ENCODE peak calls at places on chromosomes 16 and 17, in eight cellular contexts. One of them, this sample, is unnamed.

GRCh38 chr16:28549301-28549899 is 4.3 kb upstream of the SGF29 start:
- DNase-seq in H54: no peak
- DNase-seq in Peyer's patch: no peak
- DNase-seq in IMR-90: peak
- DNase-seq in HCT116: peak
- DNase-seq in testis: no peak
- DNase-seq in NB4: peak
- DNase-seq in A549: peak
- DNase-seq in this sample: no peak

GRCh38 chr16:11604783-11605563 is 18.3 kb upstream of the LITAF start:
- DNase-seq in Peyer's patch: peak
- DNase-seq in HCT116: no peak
- DNase-seq in IMR-90: peak
- DNase-seq in A549: no peak
- DNase-seq in H54: no peak
- DNase-seq in NB4: no peak
- DNase-seq in testis: peak
- DNase-seq in this sample: peak

GRCh38 chr17:19759934-19760530 is 11.9 kb upstream of the ALDH3A1 start:
- DNase-seq in H54: no peak
- DNase-seq in Peyer's patch: no peak
- DNase-seq in HCT116: no peak
- DNase-seq in IMR-90: no peak
- DNase-seq in A549: no peak
- DNase-seq in NB4: no peak
- DNase-seq in testis: no peak
- DNase-seq in this sample: no peak

GRCh38 chr17:44198721-44199552 is 747 bp downstream of the ATXN7L3 start:
- DNase-seq in H54: no peak
- DNase-seq in HCT116: no peak
- DNase-seq in A549: peak
- DNase-seq in IMR-90: peak
- DNase-seq in testis: peak
- DNase-seq in NB4: peak
- DNase-seq in Peyer's patch: peak
- DNase-seq in this sample: peak

GRCh38 chr16:69434066-69434465 is 9.6 kb downstream of the CYB5B start:
- DNase-seq in IMR-90: no peak
- DNase-seq in HCT116: no peak
- DNase-seq in NB4: no peak
- DNase-seq in testis: no peak
- DNase-seq in Peyer's patch: no peak
- DNase-seq in A549: no peak
- DNase-seq in H54: no peak
- DNase-seq in this sample: no peak

GRCh38 chr16:85048921-85049562 is 21.4 kb downstream of the KIAA0513 start:
- DNase-seq in testis: peak
- DNase-seq in IMR-90: no peak
- DNase-seq in H54: no peak
- DNase-seq in NB4: peak
- DNase-seq in HCT116: no peak
- DNase-seq in A549: no peak
- DNase-seq in Peyer's patch: no peak
- DNase-seq in this sample: peak

GRCh38 chr17:66493283-66494019 is 191.0 kb downstream of the PRKCA start:
- DNase-seq in testis: no peak
- DNase-seq in HCT116: no peak
- DNase-seq in Peyer's patch: no peak
- DNase-seq in H54: no peak
- DNase-seq in NB4: peak
- DNase-seq in IMR-90: peak
- DNase-seq in A549: peak
- DNase-seq in this sample: no peak

GRCh38 chr17:5789443-5789842 is 205.1 kb upstream of the NLRP1 start:
- DNase-seq in IMR-90: no peak
- DNase-seq in H54: no peak
- DNase-seq in testis: no peak
- DNase-seq in Peyer's patch: no peak
- DNase-seq in NB4: no peak
- DNase-seq in A549: no peak
- DNase-seq in HCT116: no peak
- DNase-seq in this sample: no peak

GRCh38 chr17:80263253-80264047 is 2.8 kb downstream of the RNF213 start:
- DNase-seq in testis: peak
- DNase-seq in IMR-90: peak
- DNase-seq in A549: peak
- DNase-seq in NB4: peak
- DNase-seq in H54: no peak
- DNase-seq in HCT116: no peak
- DNase-seq in Peyer's patch: peak
- DNase-seq in this sample: peak
- TF ChIP-seq POLR2A in testis: no peak
- TF ChIP-seq POLR2A in IMR-90: peak
- TF ChIP-seq POLR2A in A549: peak
- TF ChIP-seq POLR2A in NB4: no peak
- TF ChIP-seq POLR2A in H54: no peak
- TF ChIP-seq POLR2A in HCT116: no peak
- TF ChIP-seq POLR2A in Peyer's patch: peak
- TF ChIP-seq POLR2A in this sample: peak

DNA sequence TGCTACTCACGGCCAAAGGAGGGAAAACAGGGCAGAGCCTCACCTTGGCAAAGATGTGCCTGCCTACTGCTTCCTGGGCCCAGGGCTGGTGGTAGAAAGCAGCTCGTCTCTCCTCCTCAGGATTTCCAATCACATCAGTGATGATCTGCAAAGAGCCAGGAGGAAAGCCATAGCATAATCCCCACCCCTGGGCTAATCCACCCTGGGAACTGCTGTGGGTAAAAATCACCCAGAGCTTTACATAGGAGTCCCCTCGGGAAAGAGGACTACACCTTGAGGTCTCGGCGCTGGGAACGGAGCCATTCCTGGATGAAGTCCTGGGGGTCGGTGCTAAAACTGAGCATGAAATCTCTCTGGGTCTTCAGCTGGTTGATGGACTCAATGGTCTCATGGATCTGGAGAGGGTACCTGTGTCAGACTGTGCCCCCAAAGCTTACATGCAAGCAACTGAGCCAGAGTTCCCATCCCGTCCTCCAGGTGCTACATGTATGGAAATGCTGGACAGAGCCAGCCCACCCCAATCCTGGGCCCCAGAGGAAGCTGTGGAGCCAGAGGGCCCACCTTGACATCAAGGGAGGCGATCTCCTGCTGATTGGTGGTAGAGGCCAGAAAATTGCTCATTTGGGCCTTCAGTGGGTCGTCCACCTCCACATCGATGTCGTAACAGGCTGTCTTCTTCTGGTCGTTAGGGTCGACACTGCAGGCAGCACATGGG is 5.7 kb upstream of the FTSJ3 start:
- DNase-seq in HCT116: no peak
- DNase-seq in IMR-90: no peak
- DNase-seq in Peyer's patch: no peak
- DNase-seq in A549: no peak
- DNase-seq in testis: no peak
- DNase-seq in NB4: no peak
- DNase-seq in H54: no peak
- DNase-seq in this sample: no peak
- TF ChIP-seq POLR2A in HCT116: no peak
- TF ChIP-seq POLR2A in IMR-90: no peak
- TF ChIP-seq POLR2A in Peyer's patch: no peak
- TF ChIP-seq POLR2A in A549: no peak
- TF ChIP-seq POLR2A in testis: no peak
- TF ChIP-seq POLR2A in NB4: no peak
- TF ChIP-seq POLR2A in H54: no peak
- TF ChIP-seq POLR2A in this sample: no peak

GRCh38 chr17:14301761-14302401 is 1.0 kb downstream of the HS3ST3B1 start:
- DNase-seq in NB4: peak
- DNase-seq in testis: peak
- DNase-seq in H54: no peak
- DNase-seq in HCT116: no peak
- DNase-seq in Peyer's patch: peak
- DNase-seq in A549: no peak
- DNase-seq in IMR-90: peak
- DNase-seq in this sample: peak

GRCh38 chr17:14301279-14301760 is 439 bp downstream of the HS3ST3B1 start:
- DNase-seq in IMR-90: no peak
- DNase-seq in testis: no peak
- DNase-seq in H54: no peak
- DNase-seq in NB4: no peak
- DNase-seq in Peyer's patch: no peak
- DNase-seq in A549: peak
- DNase-seq in HCT116: no peak
- DNase-seq in this sample: peak

GRCh38 chr17:14302421-14303099 is 1.7 kb downstream of the HS3ST3B1 start:
- DNase-seq in H54: no peak
- DNase-seq in IMR-90: peak
- DNase-seq in testis: peak
- DNase-seq in HCT116: peak
- DNase-seq in Peyer's patch: peak
- DNase-seq in NB4: peak
- DNase-seq in A549: peak
- DNase-seq in this sample: peak

GRCh38 chr17:14299261-14300093 is 1.4 kb upstream of the HS3ST3B1 start:
- DNase-seq in NB4: peak
- DNase-seq in testis: peak
- DNase-seq in HCT116: no peak
- DNase-seq in IMR-90: no peak
- DNase-seq in Peyer's patch: peak
- DNase-seq in H54: no peak
- DNase-seq in A549: peak
- DNase-seq in this sample: no peak

DNA sequence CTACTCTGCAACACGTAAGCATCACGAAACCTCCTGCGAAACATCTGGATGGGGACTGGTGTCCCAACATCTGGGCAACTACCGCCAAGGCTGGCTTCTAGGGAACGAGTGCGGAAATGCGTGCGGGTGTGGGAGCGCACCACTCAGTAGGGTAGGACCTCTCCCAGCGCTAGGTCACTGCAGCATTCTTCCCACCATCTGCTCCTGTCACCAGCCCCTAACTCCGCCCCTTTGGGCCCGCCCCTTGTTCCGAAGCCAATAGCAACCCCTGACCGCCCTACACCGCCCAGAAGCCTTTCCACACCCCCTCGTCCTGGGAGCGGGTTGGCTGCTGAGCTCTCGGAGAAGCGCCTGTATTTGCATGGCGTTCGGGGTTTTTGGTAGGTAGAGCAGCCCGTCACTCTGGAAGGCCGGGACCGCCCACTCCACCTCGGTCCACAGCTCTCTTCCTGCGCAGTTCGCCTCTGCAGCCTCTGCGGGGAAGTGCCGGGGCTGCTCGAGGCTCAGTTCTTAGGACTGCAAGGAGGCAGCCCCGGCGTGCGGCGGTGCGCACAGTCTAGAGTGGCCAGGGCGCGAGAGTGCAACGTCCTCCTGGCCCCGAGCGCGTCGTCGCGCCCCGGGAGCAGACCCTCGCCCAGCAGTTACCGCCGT is at the start of gene HS3ST3B1:
- DNase-seq in testis: peak
- DNase-seq in H54: peak
- DNase-seq in NB4: peak
- DNase-seq in A549: peak
- DNase-seq in Peyer's patch: peak
- DNase-seq in HCT116: peak
- DNase-seq in IMR-90: peak
- DNase-seq in this sample: peak
- TF ChIP-seq POLR2A in testis: peak
- TF ChIP-seq POLR2A in H54: peak
- TF ChIP-seq POLR2A in NB4: peak
- TF ChIP-seq POLR2A in A549: peak
- TF ChIP-seq POLR2A in Peyer's patch: peak
- TF ChIP-seq POLR2A in HCT116: peak
- TF ChIP-seq POLR2A in IMR-90: peak
- TF ChIP-seq POLR2A in this sample: no peak

DNA sequence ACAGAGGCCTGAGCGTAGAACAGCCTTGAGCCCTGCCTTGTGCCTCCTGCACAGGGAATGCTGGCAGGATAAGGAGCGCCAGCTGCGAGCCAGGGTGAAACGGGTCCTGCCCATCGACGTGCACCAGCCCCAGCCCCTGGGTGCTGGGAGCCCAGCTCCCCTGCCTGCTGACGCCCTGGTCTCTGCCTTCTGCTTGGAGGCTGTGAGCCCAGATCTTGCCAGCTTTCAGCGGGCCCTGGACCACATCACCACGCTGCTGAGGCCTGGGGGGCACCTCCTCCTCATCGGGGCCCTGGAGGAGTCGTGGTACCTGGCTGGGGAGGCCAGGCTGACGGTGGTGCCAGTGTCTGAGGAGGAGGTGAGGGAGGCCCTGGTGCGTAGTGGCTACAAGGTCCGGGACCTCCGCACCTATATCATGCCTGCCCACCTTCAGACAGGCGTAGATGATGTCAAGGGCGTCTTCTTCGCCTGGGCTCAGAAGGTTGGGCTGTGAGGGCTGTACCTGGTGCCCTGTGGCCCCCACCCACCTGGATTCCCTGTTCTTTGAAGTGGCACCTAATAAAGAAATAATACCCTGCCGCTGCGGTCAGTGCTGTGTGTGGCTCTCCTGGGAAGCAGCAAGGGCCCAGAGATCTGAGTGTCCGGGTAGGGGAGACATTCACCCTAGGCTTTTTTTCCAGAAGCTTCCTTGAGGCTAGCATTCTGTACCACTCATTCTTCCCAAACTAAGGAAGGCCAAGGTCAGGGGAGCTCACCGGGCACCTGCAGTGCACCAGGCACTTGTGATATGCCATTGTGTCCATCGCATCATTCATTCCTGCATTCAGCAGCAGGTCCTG is 1.9 kb downstream of the PNMT start:
- DNase-seq in HCT116: no peak
- DNase-seq in Peyer's patch: no peak
- DNase-seq in H54: no peak
- DNase-seq in A549: no peak
- DNase-seq in testis: no peak
- DNase-seq in NB4: no peak
- DNase-seq in IMR-90: no peak
- DNase-seq in this sample: no peak
- TF ChIP-seq POLR2A in HCT116: no peak
- TF ChIP-seq POLR2A in Peyer's patch: no peak
- TF ChIP-seq POLR2A in H54: no peak
- TF ChIP-seq POLR2A in A549: no peak
- TF ChIP-seq POLR2A in testis: no peak
- TF ChIP-seq POLR2A in NB4: no peak
- TF ChIP-seq POLR2A in IMR-90: no peak
- TF ChIP-seq POLR2A in this sample: no peak

This sample was measured in erythroblast.